ENCODE peak calls at places on chromosomes 7 and 10, in five cellular contexts. F is cerebellum; S is NCI-H748 treated with DMSO at 0.1 percent for 48 hours; D is naive thymus-derived CD4-positive, alpha-beta T cell; P is pulmonary artery endothelial cell. E is an unnamed sample.

GRCh38 chr10:118343115-118343514 is 991 bp upstream of the FAM204A start:
- DNase-seq in F (no peak), P (no peak), D (no peak), S (no peak), E (no peak)

GRCh38 chr7:41742619-41743018 is 39.7 kb upstream of the INHBA start:
- DNase-seq in S (no peak), P (no peak), D (no peak), F (no peak), E (no peak)

GRCh38 chr10:124058346-124059003 is 34.9 kb downstream of the CHST15 start:
- DNase-seq in D (no peak), S (no peak), P (no peak), F (no peak), E (no peak)

GRCh38 chr7:155647734-155648133 is 3.3 kb downstream of the RBM33 start:
- DNase-seq in S (no peak), F (no peak), D (no peak), P (no peak), E (no peak)

GRCh38 chr7:149690688-149691446 is 82.5 kb downstream of the ZNF467 start:
- DNase-seq in S (no peak), F (no peak), P (no peak), D (no peak), E (no peak)

GRCh38 chr7:157541295-157541608 is 204.4 kb downstream of the DNAJB6 start:
- DNase-seq in D (no peak), P (no peak), F (no peak), S (no peak), E (no peak)

GRCh38 chr7:128805225-128805624 is 13.5 kb downstream of the CCDC136 start:
- DNase-seq in S (no peak), P (no peak), D (no peak), F (no peak), E (no peak)

GRCh38 chr7:27689045-27689877 is 26.6 kb upstream of the HIBADH start:
- DNase-seq in S (no peak), F (no peak), P (no peak), D (no peak), E (peak; percentile 2)

GRCh38 chr10:50506861-50507573 is 116.7 kb downstream of the SGMS1 start:
- DNase-seq in S (no peak), P (no peak), D (no peak), F (peak; percentile 41), E (no peak)

GRCh38 chr10:97459111-97459510 is 13.1 kb downstream of the ZDHHC16 start:
- DNase-seq in D (no peak), F (no peak), S (no peak), P (no peak), E (no peak)

GRCh38 chr10:119442758-119443060 is 99.8 kb downstream of the RGS10 start:
- DNase-seq in S (no peak), P (no peak), F (no peak), D (no peak), E (no peak)

GRCh38 chr7:5526190-5527037 is 102.8 kb upstream of the TNRC18 start:
- DNase-seq in F (no peak), P (no peak), D (peak; percentile 25), S (no peak), E (peak; percentile 40)

GRCh38 chr7:40937879-40938278 is 765.0 kb downstream of the INHBA start:
- DNase-seq in F (no peak), S (no peak), D (no peak), P (no peak), E (no peak)

GRCh38 chr10:35231646-35232045 is 104.7 kb upstream of the CCNY start:
- DNase-seq in S (no peak), F (no peak), D (no peak), P (no peak), E (no peak)

GRCh38 chr10:76252733-76253132 is 821.3 kb downstream of the LRMDA start:
- DNase-seq in D (no peak), S (no peak), P (no peak), F (no peak), E (no peak)

GRCh38 chr7:47804767-47805545 is 143.3 kb downstream of the PKD1L1 start:
- DNase-seq in S (no peak), P (no peak), F (no peak), D (no peak), E (no peak)

GRCh38 chr7:18241543-18242231 is 214.0 kb upstream of the PRPS1L1 start:
- DNase-seq in D (no peak), S (no peak), F (no peak), P (no peak), E (no peak)

GRCh38 chr7:139043823-139044812 is 8.3 kb upstream of the ZC3HAV1L start:
- DNase-seq in D (peak; percentile 71), P (no peak), S (peak; percentile 87), F (no peak), E (peak; percentile 75)

GRCh38 chr7:133746847-133747246 is 380.3 kb upstream of the LRGUK start:
- DNase-seq in P (no peak), S (no peak), F (no peak), D (no peak), E (no peak)